ENCODE peak calls at places on chromosomes 2 and 18, in five cellular contexts. H, G, P, J and T are unnamed samples.
A peak's percentile ranks its signal among the peaks of the same experiment; 100 is the strongest.

GRCh38 chr2:86068098-86069047 is 37.3 kb downstream of the POLR1A start:
- DNase-seq in H (no peak), G (peak; percentile 72), P (no peak), J (no peak), T (no peak)

GRCh38 chr2:64204006-64204632 is 59.9 kb upstream of the PELI1 start:
- DNase-seq in H (peak; percentile 28), G (peak; percentile 37), P (no peak), J (peak; percentile 74), T (peak; percentile 42)

GRCh38 chr2:54106631-54107454 is 8.6 kb upstream of the ACYP2 start:
- DNase-seq in H (peak; percentile 76), G (peak; percentile 44), P (no peak), J (no peak), T (no peak)

GRCh38 chr18:59715966-59716369 is 18.7 kb upstream of the CCBE1 start:
- DNase-seq in H (no peak), G (no peak), P (peak; percentile 58), J (no peak), T (no peak)

GRCh38 chr2:158009425-158009824 is 92.3 kb upstream of the UPP2 start:
- DNase-seq in H (no peak), G (no peak), P (no peak), J (no peak), T (no peak)

GRCh38 chr2:223414646-223415045 is 187.5 kb downstream of the SCG2 start:
- DNase-seq in H (no peak), G (no peak), P (no peak), J (no peak), T (no peak)

GRCh38 chr2:230827774-230828271 is 36.9 kb upstream of the ITM2C start:
- DNase-seq in H (peak; percentile 61), G (no peak), P (no peak), J (no peak), T (no peak)

GRCh38 chr2:101546376-101547058 is 71.6 kb upstream of the RFX8 start:
- DNase-seq in H (no peak), G (no peak), P (no peak), J (no peak), T (no peak)

GRCh38 chr2:34161546-34161945 is 562.4 kb upstream of the FAM98A start:
- DNase-seq in H (no peak), G (no peak), P (no peak), J (no peak), T (no peak)

GRCh38 chr2:237689569-237690131 is 62.3 kb downstream of the LRRFIP1 start:
- DNase-seq in H (no peak), G (peak; percentile 18), P (no peak), J (no peak), T (no peak)

GRCh38 chr18:62420151-62420512 is 95.0 kb downstream of the TNFRSF11A start:
- DNase-seq in H (no peak), G (no peak), P (no peak), J (no peak), T (no peak)

GRCh38 chr18:3172081-3172480 is 47.7 kb downstream of the MYOM1 start:
- DNase-seq in H (no peak), G (no peak), P (no peak), J (no peak), T (no peak)

GRCh38 chr18:79483971-79484491 is 88.3 kb downstream of the NFATC1 start:
- DNase-seq in H (no peak), G (no peak), P (peak; percentile 35), J (peak; percentile 50), T (no peak)

GRCh38 chr2:37388074-37388473 is 43.6 kb downstream of the QPCT start:
- DNase-seq in H (no peak), G (no peak), P (no peak), J (no peak), T (no peak)

GRCh38 chr2:51222106-51222505 is 190.2 kb upstream of the NRXN1 start:
- DNase-seq in H (no peak), G (no peak), P (no peak), J (no peak), T (no peak)

GRCh38 chr2:114661926-114662670 is 219.7 kb downstream of the DPP10 start:
- DNase-seq in H (peak; percentile 64), G (no peak), P (no peak), J (no peak), T (no peak)

GRCh38 chr2:142974288-142975024 is 97.0 kb downstream of the KYNU start:
- DNase-seq in H (peak; percentile 62), G (no peak), P (no peak), J (no peak), T (no peak)

GRCh38 chr2:215338883-215339679 is 27.2 kb downstream of the ATIC start:
- DNase-seq in H (no peak), G (no peak), P (no peak), J (no peak), T (no peak)

GRCh38 chr18:77177009-77177408 is 44.4 kb upstream of the MBP start:
- DNase-seq in H (no peak), G (no peak), P (no peak), J (no peak), T (no peak)

GRCh38 chr2:170262343-170262742 is 84.4 kb downstream of the MYO3B start:
- DNase-seq in H (no peak), G (no peak), P (no peak), J (no peak), T (no peak)

GRCh38 chr18:48678237-48679115 is 139.6 kb downstream of the CTIF start:
- DNase-seq in H (no peak), G (no peak), P (peak; percentile 33), J (no peak), T (no peak)

GRCh38 chr2:40511661-40512213 is 59.8 kb upstream of the SLC8A1 start:
- DNase-seq in H (peak; percentile 8), G (no peak), P (no peak), J (no peak), T (no peak)

GRCh38 chr2:183224933-183225332 is 100.7 kb downstream of the NUP35 start:
- DNase-seq in H (no peak), G (no peak), P (no peak), J (no peak), T (no peak)

GRCh38 chr18:59159986-59160385 is 20.3 kb downstream of the SEC11C start:
- DNase-seq in H (no peak), G (no peak), P (no peak), J (no peak), T (no peak)

GRCh38 chr2:163132850-163133249 is 294.3 kb upstream of the KCNH7 start:
- DNase-seq in H (peak; percentile 32), G (no peak), P (no peak), J (no peak), T (no peak)

GRCh38 chr2:232903989-232904388 is 33.9 kb downstream of the SNORC start:
- DNase-seq in H (no peak), G (no peak), P (no peak), J (no peak), T (no peak)

GRCh38 chr2:195566201-195566600 is 90.8 kb upstream of the SLC39A10 start:
- DNase-seq in H (no peak), G (no peak), P (no peak), J (no peak), T (no peak)

GRCh38 chr2:195561205-195562032 is 95.6 kb upstream of the SLC39A10 start:
- DNase-seq in H (no peak), G (no peak), P (no peak), J (no peak), T (no peak)

GRCh38 chr2:195562624-195563566 is 94.1 kb upstream of the SLC39A10 start:
- DNase-seq in H (peak; percentile 36), G (no peak), P (no peak), J (no peak), T (no peak)

GRCh38 chr2:195560209-195560907 is 96.7 kb upstream of the SLC39A10 start:
- DNase-seq in H (no peak), G (no peak), P (no peak), J (no peak), T (no peak)

DNA sequence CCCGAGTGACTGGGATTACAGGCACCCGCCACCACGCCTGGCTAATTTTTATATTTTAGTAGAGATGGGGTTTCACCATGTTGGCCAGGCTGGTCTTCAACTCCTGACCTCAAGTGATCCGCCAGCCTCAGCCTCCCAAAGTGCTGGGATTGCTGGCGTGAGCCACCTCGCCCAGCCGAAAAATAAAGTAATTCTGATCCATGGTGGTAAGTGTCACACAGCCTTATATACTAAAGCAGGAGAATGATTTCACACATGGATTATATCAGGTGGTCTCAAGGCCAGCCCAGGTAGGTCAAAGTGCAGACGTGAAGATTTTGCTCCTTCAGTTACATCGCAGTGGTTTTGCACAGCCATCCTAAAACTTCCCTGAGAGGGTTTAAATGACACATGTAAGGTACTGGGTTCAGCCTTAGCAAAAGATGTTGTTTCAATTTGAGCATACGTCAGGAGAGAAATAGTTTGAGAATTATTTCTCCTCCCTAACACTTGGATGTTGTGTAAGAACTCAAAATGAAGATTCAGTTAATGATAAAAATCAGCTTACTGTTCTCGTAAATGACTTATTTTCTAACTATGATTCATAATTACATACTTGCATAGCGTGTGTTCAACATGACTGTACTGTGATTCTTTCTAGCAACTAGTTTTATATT is 93.0 kb upstream of the SLC39A10 start:
- DNase-seq in H (no peak), G (no peak), P (no peak), J (no peak), T (no peak)
- TF ChIP-seq CTCF in H (no peak), G (no peak), P (no peak), J (no peak), T (no peak)

DNA sequence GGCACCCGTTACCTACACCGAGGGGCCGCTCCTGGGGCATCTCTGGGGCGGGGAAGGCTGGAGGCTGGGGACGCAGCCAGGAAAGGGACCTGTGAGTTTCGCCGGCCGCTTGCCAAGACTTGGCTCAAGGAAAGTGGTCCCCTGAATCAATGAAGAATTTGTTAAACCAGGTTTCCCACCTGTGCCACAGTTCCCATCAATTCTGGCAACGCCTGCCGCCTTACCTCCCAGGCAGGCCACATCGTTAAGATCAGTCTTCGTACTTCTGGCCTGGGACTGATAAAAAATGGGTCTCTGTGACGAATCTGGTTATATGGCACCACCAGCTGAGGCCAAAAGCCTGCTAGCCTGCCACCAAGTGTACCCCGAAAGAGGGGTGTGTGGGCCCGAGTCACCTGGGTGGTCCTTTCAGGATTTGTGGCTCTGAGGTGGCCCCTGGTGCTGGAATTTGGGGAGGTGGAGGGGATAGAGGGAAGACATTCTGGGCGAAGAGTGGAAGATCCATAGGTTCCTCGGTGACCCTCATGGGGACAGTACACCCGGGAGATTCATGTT is 789 bp upstream of the TGFA start:
- DNase-seq in H (peak; percentile 91), G (no peak), P (no peak), J (no peak), T (no peak)
- TF ChIP-seq CTCF in H (no peak), G (no peak), P (peak; percentile 55), J (no peak), T (no peak)

GRCh38 chr18:55406374-55407045 is 181.5 kb downstream of the TCF4 start:
- DNase-seq in H (no peak), G (no peak), P (no peak), J (no peak), T (no peak)

GRCh38 chr18:55404136-55404810 is 183.7 kb downstream of the TCF4 start:
- DNase-seq in H (no peak), G (no peak), P (no peak), J (no peak), T (no peak)

GRCh38 chr18:55407191-55407590 is 180.8 kb downstream of the TCF4 start:
- DNase-seq in H (no peak), G (no peak), P (no peak), J (no peak), T (no peak)

GRCh38 chr18:55404811-55405654 is 183.0 kb downstream of the TCF4 start:
- DNase-seq in H (no peak), G (no peak), P (no peak), J (no peak), T (no peak)

GRCh38 chr18:55405655-55406373 is 182.2 kb downstream of the TCF4 start:
- DNase-seq in H (no peak), G (no peak), P (peak; percentile 73), J (peak; percentile 87), T (no peak)
- TF ChIP-seq CTCF in H (no peak), G (no peak), P (no peak), J (no peak), T (no peak)

GRCh38 chr2:208570851-208571763 is 164.5 kb downstream of the PTH2R start:
- DNase-seq in H (peak; percentile 45), G (no peak), P (no peak), J (no peak), T (no peak)
- TF ChIP-seq CTCF in H (peak; percentile 49), G (no peak), P (peak; percentile 17), J (no peak), T (no peak)